ENCODE peak calls at places on chromosomes 6 and 20, in seven cellular contexts. B, P, U, L, M, Z and D are unnamed samples.

GRCh38 chr6:3905853-3906190 is 56.6 kb downstream of the FAM50B start:
- DNase-seq in P (no peak), B (no peak), U (no peak), M (no peak), L (no peak), Z (no peak), D (no peak)

GRCh38 chr6:8958894-8959511 is 523.7 kb upstream of the SLC35B3 start:
- DNase-seq in U (no peak), L (no peak), B (no peak), M (no peak), Z (peak), P (no peak), D (no peak)

GRCh38 chr6:145670306-145670705 is 65.0 kb downstream of the EPM2A start:
- DNase-seq in M (no peak), P (no peak), U (peak), L (no peak), Z (no peak), B (no peak), D (no peak)

GRCh38 chr6:13119549-13119948 is 208.8 kb downstream of the TBC1D7 start:
- DNase-seq in M (no peak), U (no peak), P (no peak), B (no peak), Z (no peak), L (no peak), D (no peak)

GRCh38 chr6:138517635-138518034 is 18.3 kb upstream of the NHSL1 start:
- DNase-seq in B (no peak), Z (peak), P (peak), U (peak), L (no peak), M (no peak), D (peak)

GRCh38 chr20:11814276-11814675 is 103.4 kb upstream of the BTBD3 start:
- DNase-seq in U (peak), M (no peak), B (no peak), P (no peak), L (no peak), Z (no peak), D (no peak)

GRCh38 chr6:36592221-36592655 is 1.9 kb upstream of the SRSF3 start:
- DNase-seq in P (peak), M (no peak), B (no peak), U (no peak), L (no peak), Z (no peak), D (no peak)

GRCh38 chr20:38172344-38172743 is 7.3 kb upstream of the TGM2 start:
- DNase-seq in Z (no peak), B (no peak), L (no peak), M (no peak), U (peak), P (no peak), D (no peak)